ENCODE peak calls at places on chromosome 11, in eight cellular contexts. One of them, this sample, is unnamed.

GRCh38 chr11:15286465-15286864 is 171.7 kb downstream of the INSC start:
- DNase-seq in cardiac fibroblast: no peak
- DNase-seq in RWPE2: no peak
- DNase-seq in lung: no peak
- DNase-seq in tibial artery: no peak
- DNase-seq in NB4: no peak
- DNase-seq in neural progenitor cell: no peak
- DNase-seq in esophagus squamous epithelium: no peak
- DNase-seq in this sample: no peak

GRCh38 chr11:77038825-77039326 is 4.7 kb downstream of the B3GNT6 start:
- DNase-seq in lung: no peak
- DNase-seq in cardiac fibroblast: no peak
- DNase-seq in tibial artery: no peak
- DNase-seq in esophagus squamous epithelium: no peak
- DNase-seq in neural progenitor cell: no peak
- DNase-seq in RWPE2: no peak
- DNase-seq in NB4: peak
- DNase-seq in this sample: no peak

GRCh38 chr11:118682372-118682771 is 2.9 kb upstream of the TREH start:
- DNase-seq in NB4: no peak
- DNase-seq in tibial artery: no peak
- DNase-seq in RWPE2: no peak
- DNase-seq in lung: no peak
- DNase-seq in neural progenitor cell: no peak
- DNase-seq in cardiac fibroblast: no peak
- DNase-seq in esophagus squamous epithelium: no peak
- DNase-seq in this sample: no peak

GRCh38 chr11:79167510-79168188 is 273.2 kb downstream of the TENM4 start:
- DNase-seq in tibial artery: no peak
- DNase-seq in lung: no peak
- DNase-seq in cardiac fibroblast: no peak
- DNase-seq in RWPE2: no peak
- DNase-seq in neural progenitor cell: no peak
- DNase-seq in esophagus squamous epithelium: no peak
- DNase-seq in NB4: no peak
- DNase-seq in this sample: peak

GRCh38 chr11:78633516-78634310 is 59.0 kb upstream of the NARS2 start:
- DNase-seq in esophagus squamous epithelium: no peak
- DNase-seq in RWPE2: no peak
- DNase-seq in NB4: no peak
- DNase-seq in lung: no peak
- DNase-seq in neural progenitor cell: no peak
- DNase-seq in tibial artery: no peak
- DNase-seq in cardiac fibroblast: no peak
- DNase-seq in this sample: no peak

GRCh38 chr11:83364500-83365059 is 78.4 kb upstream of the CCDC90B start:
- DNase-seq in NB4: no peak
- DNase-seq in lung: no peak
- DNase-seq in esophagus squamous epithelium: no peak
- DNase-seq in cardiac fibroblast: no peak
- DNase-seq in RWPE2: no peak
- DNase-seq in neural progenitor cell: no peak
- DNase-seq in tibial artery: no peak
- DNase-seq in this sample: peak

GRCh38 chr11:108733479-108734116 is 68.7 kb downstream of the DDX10 start:
- DNase-seq in esophagus squamous epithelium: no peak
- DNase-seq in tibial artery: no peak
- DNase-seq in neural progenitor cell: no peak
- DNase-seq in cardiac fibroblast: peak
- DNase-seq in lung: no peak
- DNase-seq in NB4: peak
- DNase-seq in RWPE2: no peak
- DNase-seq in this sample: peak

GRCh38 chr11:36012410-36012809 is 68.5 kb downstream of the LDLRAD3 start:
- DNase-seq in neural progenitor cell: no peak
- DNase-seq in NB4: no peak
- DNase-seq in esophagus squamous epithelium: no peak
- DNase-seq in cardiac fibroblast: peak
- DNase-seq in lung: no peak
- DNase-seq in tibial artery: no peak
- DNase-seq in RWPE2: no peak
- DNase-seq in this sample: peak

GRCh38 chr11:64745219-64745522 is 1.2 kb upstream of the RASGRP2 start:
- DNase-seq in cardiac fibroblast: no peak
- DNase-seq in lung: peak
- DNase-seq in esophagus squamous epithelium: peak
- DNase-seq in neural progenitor cell: no peak
- DNase-seq in tibial artery: peak
- DNase-seq in RWPE2: no peak
- DNase-seq in NB4: peak
- DNase-seq in this sample: no peak

GRCh38 chr11:91163619-91164451 is 941.0 kb upstream of the CHORDC1 start:
- DNase-seq in tibial artery: no peak
- DNase-seq in cardiac fibroblast: peak
- DNase-seq in lung: no peak
- DNase-seq in RWPE2: no peak
- DNase-seq in esophagus squamous epithelium: no peak
- DNase-seq in NB4: no peak
- DNase-seq in neural progenitor cell: no peak
- DNase-seq in this sample: peak

GRCh38 chr11:8779107-8779506 is 96.5 kb downstream of the RPL27A start:
- DNase-seq in neural progenitor cell: no peak
- DNase-seq in tibial artery: no peak
- DNase-seq in RWPE2: no peak
- DNase-seq in esophagus squamous epithelium: no peak
- DNase-seq in cardiac fibroblast: no peak
- DNase-seq in lung: no peak
- DNase-seq in NB4: no peak
- DNase-seq in this sample: peak

GRCh38 chr11:855796-856195 is 13.1 kb downstream of the TSPAN4 start:
- DNase-seq in esophagus squamous epithelium: no peak
- DNase-seq in RWPE2: no peak
- DNase-seq in cardiac fibroblast: no peak
- DNase-seq in neural progenitor cell: no peak
- DNase-seq in lung: no peak
- DNase-seq in tibial artery: no peak
- DNase-seq in NB4: no peak
- DNase-seq in this sample: no peak

GRCh38 chr11:75896843-75897419 is 81.9 kb downstream of the UVRAG start:
- DNase-seq in tibial artery: no peak
- DNase-seq in RWPE2: no peak
- DNase-seq in esophagus squamous epithelium: no peak
- DNase-seq in neural progenitor cell: peak
- DNase-seq in NB4: peak
- DNase-seq in lung: no peak
- DNase-seq in cardiac fibroblast: peak
- DNase-seq in this sample: peak

GRCh38 chr11:76234704-76235232 is 28.5 kb upstream of the WNT11 start:
- DNase-seq in RWPE2: no peak
- DNase-seq in lung: peak
- DNase-seq in cardiac fibroblast: no peak
- DNase-seq in neural progenitor cell: no peak
- DNase-seq in tibial artery: peak
- DNase-seq in NB4: no peak
- DNase-seq in esophagus squamous epithelium: no peak
- DNase-seq in this sample: no peak

GRCh38 chr11:47524200-47524874 is 28.6 kb downstream of the CELF1 start:
- DNase-seq in tibial artery: no peak
- DNase-seq in NB4: no peak
- DNase-seq in RWPE2: no peak
- DNase-seq in neural progenitor cell: no peak
- DNase-seq in lung: no peak
- DNase-seq in cardiac fibroblast: no peak
- DNase-seq in esophagus squamous epithelium: no peak
- DNase-seq in this sample: peak

GRCh38 chr11:29786092-29786491 is 230.7 kb downstream of the KCNA4 start:
- DNase-seq in neural progenitor cell: no peak
- DNase-seq in RWPE2: no peak
- DNase-seq in lung: no peak
- DNase-seq in NB4: no peak
- DNase-seq in esophagus squamous epithelium: no peak
- DNase-seq in tibial artery: no peak
- DNase-seq in cardiac fibroblast: peak
- DNase-seq in this sample: no peak

GRCh38 chr11:72763823-72764222 is 11.6 kb upstream of the ARAP1 start:
- DNase-seq in neural progenitor cell: no peak
- DNase-seq in tibial artery: no peak
- DNase-seq in lung: no peak
- DNase-seq in cardiac fibroblast: no peak
- DNase-seq in RWPE2: no peak
- DNase-seq in esophagus squamous epithelium: no peak
- DNase-seq in NB4: no peak
- DNase-seq in this sample: no peak

GRCh38 chr11:68106165-68106940 is 14.8 kb downstream of the CHKA start:
- DNase-seq in lung: no peak
- DNase-seq in tibial artery: no peak
- DNase-seq in NB4: no peak
- DNase-seq in RWPE2: no peak
- DNase-seq in esophagus squamous epithelium: no peak
- DNase-seq in cardiac fibroblast: peak
- DNase-seq in neural progenitor cell: no peak
- DNase-seq in this sample: no peak

GRCh38 chr11:17354070-17354924 is 2.7 kb downstream of the NCR3LG1 start:
- DNase-seq in esophagus squamous epithelium: no peak
- DNase-seq in tibial artery: peak
- DNase-seq in NB4: peak
- DNase-seq in lung: peak
- DNase-seq in neural progenitor cell: peak
- DNase-seq in RWPE2: no peak
- DNase-seq in cardiac fibroblast: peak
- DNase-seq in this sample: peak
- H3K4me3 ChIP-seq in esophagus squamous epithelium: peak
- H3K4me3 ChIP-seq in tibial artery: peak
- H3K4me3 ChIP-seq in NB4: peak
- H3K4me3 ChIP-seq in lung: no peak
- H3K4me3 ChIP-seq in neural progenitor cell: peak
- H3K4me3 ChIP-seq in RWPE2: peak
- H3K4me3 ChIP-seq in cardiac fibroblast: peak
- H3K4me3 ChIP-seq in this sample: peak

GRCh38 chr11:11403763-11404725 is 51.0 kb upstream of the CSNK2A3 start:
- DNase-seq in lung: peak
- DNase-seq in NB4: no peak
- DNase-seq in RWPE2: no peak
- DNase-seq in cardiac fibroblast: peak
- DNase-seq in neural progenitor cell: peak
- DNase-seq in esophagus squamous epithelium: no peak
- DNase-seq in tibial artery: no peak
- DNase-seq in this sample: peak

GRCh38 chr11:11400121-11400520 is 47.1 kb upstream of the CSNK2A3 start:
- DNase-seq in cardiac fibroblast: no peak
- DNase-seq in neural progenitor cell: no peak
- DNase-seq in tibial artery: no peak
- DNase-seq in RWPE2: no peak
- DNase-seq in esophagus squamous epithelium: no peak
- DNase-seq in NB4: no peak
- DNase-seq in lung: no peak
- DNase-seq in this sample: peak

GRCh38 chr11:11401960-11402359 is 48.9 kb upstream of the CSNK2A3 start:
- DNase-seq in tibial artery: no peak
- DNase-seq in neural progenitor cell: no peak
- DNase-seq in NB4: no peak
- DNase-seq in lung: no peak
- DNase-seq in RWPE2: no peak
- DNase-seq in cardiac fibroblast: no peak
- DNase-seq in esophagus squamous epithelium: no peak
- DNase-seq in this sample: no peak

GRCh38 chr11:11397043-11397415 is 44.0 kb upstream of the CSNK2A3 start:
- DNase-seq in esophagus squamous epithelium: no peak
- DNase-seq in cardiac fibroblast: no peak
- DNase-seq in neural progenitor cell: peak
- DNase-seq in lung: no peak
- DNase-seq in RWPE2: no peak
- DNase-seq in NB4: no peak
- DNase-seq in tibial artery: no peak
- DNase-seq in this sample: no peak

GRCh38 chr11:11400635-11401232 is 47.7 kb upstream of the CSNK2A3 start:
- DNase-seq in neural progenitor cell: peak
- DNase-seq in esophagus squamous epithelium: no peak
- DNase-seq in tibial artery: no peak
- DNase-seq in cardiac fibroblast: no peak
- DNase-seq in lung: no peak
- DNase-seq in NB4: peak
- DNase-seq in RWPE2: no peak
- DNase-seq in this sample: no peak
- TF ChIP-seq CTCF in neural progenitor cell: peak
- TF ChIP-seq CTCF in esophagus squamous epithelium: no peak
- TF ChIP-seq CTCF in tibial artery: no peak
- TF ChIP-seq CTCF in cardiac fibroblast: no peak
- TF ChIP-seq CTCF in lung: no peak
- TF ChIP-seq CTCF in NB4: peak
- TF ChIP-seq CTCF in RWPE2: no peak
- TF ChIP-seq CTCF in this sample: no peak

DNA sequence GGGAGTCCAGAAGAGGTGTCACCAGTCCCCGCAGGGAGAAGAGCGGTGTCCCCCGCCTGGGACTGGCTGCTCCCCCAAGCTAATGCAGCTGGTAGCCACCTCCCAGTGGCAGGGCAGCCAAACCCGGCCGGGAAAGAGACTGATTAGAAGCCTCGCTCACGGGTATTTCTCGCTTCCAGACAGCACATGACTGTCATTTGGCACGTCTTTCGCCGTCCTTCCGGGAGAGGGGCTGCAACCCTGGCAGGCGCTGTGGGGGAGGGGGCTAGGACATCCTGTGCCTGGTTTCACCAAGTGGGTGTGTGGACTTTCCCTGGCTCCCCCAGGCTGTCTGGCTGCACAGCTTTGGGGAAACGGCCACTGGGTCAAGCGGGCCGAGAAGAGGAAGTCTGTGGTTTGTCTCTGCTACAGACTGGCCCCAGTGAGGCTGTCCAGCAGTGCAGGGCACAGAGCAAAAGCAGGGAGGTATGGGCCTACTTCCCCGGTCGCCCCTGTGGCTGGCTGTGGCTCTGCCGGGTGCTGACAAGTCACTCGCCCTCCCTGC is 3.8 kb downstream of the CD81 start:
- DNase-seq in NB4: peak
- DNase-seq in esophagus squamous epithelium: no peak
- DNase-seq in RWPE2: no peak
- DNase-seq in tibial artery: peak
- DNase-seq in lung: peak
- DNase-seq in neural progenitor cell: no peak
- DNase-seq in cardiac fibroblast: peak
- DNase-seq in this sample: no peak
- H3K4me3 ChIP-seq in NB4: no peak
- H3K4me3 ChIP-seq in esophagus squamous epithelium: peak
- H3K4me3 ChIP-seq in RWPE2: no peak
- H3K4me3 ChIP-seq in tibial artery: no peak
- H3K4me3 ChIP-seq in lung: no peak
- H3K4me3 ChIP-seq in neural progenitor cell: no peak
- H3K4me3 ChIP-seq in cardiac fibroblast: peak
- H3K4me3 ChIP-seq in this sample: no peak

DNA sequence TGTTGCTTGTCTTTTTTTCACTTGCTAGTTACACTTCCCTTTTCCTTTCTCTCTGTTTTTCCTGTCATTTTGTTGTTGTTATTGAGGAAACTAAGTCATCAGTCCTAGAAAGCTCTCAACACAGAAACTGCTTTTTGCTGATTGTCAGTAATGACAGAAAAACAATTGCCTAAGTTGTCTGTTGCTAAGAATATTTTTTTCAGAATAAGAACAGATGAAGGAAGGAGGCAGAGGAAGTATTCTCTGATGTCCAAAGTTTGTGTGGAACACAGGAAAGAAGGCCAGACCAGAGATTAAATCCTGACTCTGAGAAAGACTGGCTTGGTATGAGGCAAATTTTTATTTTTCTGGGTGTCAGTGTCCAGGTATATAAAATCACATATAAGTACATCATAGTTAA is 163.2 kb downstream of the CASP12 start:
- DNase-seq in RWPE2: no peak
- DNase-seq in cardiac fibroblast: no peak
- DNase-seq in tibial artery: no peak
- DNase-seq in lung: no peak
- DNase-seq in esophagus squamous epithelium: no peak
- DNase-seq in NB4: no peak
- DNase-seq in neural progenitor cell: no peak
- DNase-seq in this sample: no peak
- TF ChIP-seq CTCF in RWPE2: no peak
- TF ChIP-seq CTCF in cardiac fibroblast: no peak
- TF ChIP-seq CTCF in tibial artery: no peak
- TF ChIP-seq CTCF in lung: no peak
- TF ChIP-seq CTCF in esophagus squamous epithelium: no peak
- TF ChIP-seq CTCF in NB4: no peak
- TF ChIP-seq CTCF in neural progenitor cell: no peak
- TF ChIP-seq CTCF in this sample: no peak